ENCODE peak calls at places on chromosomes 7 and 10, in nine cellular contexts. K is body of pancreas, U is Peyer's patch, G is ovary, W is lower leg skin, R is spleen, B is heart left ventricle, D is HCT116, L is right lobe of liver. E is an unnamed sample.

GRCh38 chr10:130378556-130379400 is 242.6 kb downstream of the GLRX3 start:
- DNase-seq in K (no peak), U (no peak), G (no peak), W (no peak), R (no peak), B (no peak), D (no peak), L (no peak), E (no peak)

GRCh38 chr7:117185124-117185523 is 137.7 kb downstream of the WNT2 start:
- DNase-seq in K (no peak), U (no peak), G (no peak), W (no peak), R (no peak), B (no peak), D (no peak), L (no peak), E (no peak)

GRCh38 chr7:80703272-80703671 is 64.8 kb downstream of the CD36 start:
- DNase-seq in K (no peak), U (no peak), G (no peak), W (no peak), R (no peak), B (no peak), D (no peak), L (no peak), E (no peak)

GRCh38 chr10:16386855-16387254 is 50.0 kb upstream of the PTER start:
- DNase-seq in K (no peak), U (no peak), G (no peak), W (no peak), R (no peak), B (no peak), D (no peak), L (no peak), E (no peak)

GRCh38 chr10:3172081-3172445 is 519 bp downstream of the PITRM1 start:
- DNase-seq in K (peak), U (no peak), G (no peak), W (no peak), R (peak), B (no peak), D (peak), L (no peak), E (no peak)

GRCh38 chr10:48448796-48449195 is 142.3 kb downstream of the MAPK8 start:
- DNase-seq in K (no peak), U (no peak), G (no peak), W (no peak), R (peak), B (peak), D (no peak), L (no peak), E (no peak)

GRCh38 chr10:31320179-31320597 is 1.2 kb downstream of the ZEB1 start:
- DNase-seq in K (peak), U (no peak), G (peak), W (peak), R (no peak), B (peak), D (no peak), L (peak), E (no peak)

GRCh38 chr10:49442863-49443262 is 47.0 kb upstream of the DRGX start:
- DNase-seq in K (no peak), U (no peak), G (no peak), W (no peak), R (no peak), B (no peak), D (no peak), L (no peak), E (no peak)

GRCh38 chr10:44913312-44914079 is 2.4 kb downstream of the TMEM72 start:
- DNase-seq in K (no peak), U (peak), G (no peak), W (no peak), R (no peak), B (no peak), D (no peak), L (no peak), E (no peak)

GRCh38 chr7:8564296-8564695 is 130.9 kb downstream of the NXPH1 start:
- DNase-seq in K (no peak), U (no peak), G (no peak), W (no peak), R (no peak), B (no peak), D (no peak), L (no peak), E (no peak)

GRCh38 chr7:100957832-100958421 is 8.6 kb downstream of the MUC3A start:
- DNase-seq in K (no peak), U (no peak), G (no peak), W (no peak), R (no peak), B (no peak), D (no peak), L (no peak), E (no peak)

GRCh38 chr7:5143935-5144903 is 45.8 kb upstream of the WIPI2 start:
- DNase-seq in K (peak), U (no peak), G (no peak), W (no peak), R (peak), B (no peak), D (no peak), L (no peak), E (no peak)

GRCh38 chr10:46310851-46311250 is 24.1 kb downstream of the ANTXRL start:
- DNase-seq in K (no peak), U (no peak), G (no peak), W (peak), R (peak), B (no peak), D (no peak), L (no peak), E (no peak)

GRCh38 chr7:36010656-36011587 is 142.1 kb upstream of the EEPD1 start:
- DNase-seq in K (no peak), U (no peak), G (no peak), W (peak), R (no peak), B (no peak), D (no peak), L (no peak), E (no peak)

GRCh38 chr10:6351540-6351939 is 148.8 kb downstream of the PFKFB3 start:
- DNase-seq in K (no peak), U (no peak), G (no peak), W (no peak), R (no peak), B (no peak), D (no peak), L (no peak), E (no peak)

GRCh38 chr7:91945476-91945875 is 4.8 kb downstream of the AKAP9 start:
- DNase-seq in K (peak), U (no peak), G (no peak), W (no peak), R (no peak), B (no peak), D (no peak), L (no peak), E (no peak)

GRCh38 chr7:91942312-91942711 is 1.6 kb downstream of the AKAP9 start:
- DNase-seq in K (no peak), U (no peak), G (no peak), W (no peak), R (no peak), B (no peak), D (no peak), L (no peak), E (no peak)

GRCh38 chr7:91940171-91940570 is 491 bp upstream of the AKAP9 start:
- DNase-seq in K (peak), U (peak), G (peak), W (no peak), R (no peak), B (no peak), D (no peak), L (no peak), E (peak)

GRCh38 chr7:91941450-91941849 is 788 bp downstream of the AKAP9 start:
- DNase-seq in K (peak), U (peak), G (no peak), W (no peak), R (no peak), B (peak), D (no peak), L (peak), E (peak)

DNA sequence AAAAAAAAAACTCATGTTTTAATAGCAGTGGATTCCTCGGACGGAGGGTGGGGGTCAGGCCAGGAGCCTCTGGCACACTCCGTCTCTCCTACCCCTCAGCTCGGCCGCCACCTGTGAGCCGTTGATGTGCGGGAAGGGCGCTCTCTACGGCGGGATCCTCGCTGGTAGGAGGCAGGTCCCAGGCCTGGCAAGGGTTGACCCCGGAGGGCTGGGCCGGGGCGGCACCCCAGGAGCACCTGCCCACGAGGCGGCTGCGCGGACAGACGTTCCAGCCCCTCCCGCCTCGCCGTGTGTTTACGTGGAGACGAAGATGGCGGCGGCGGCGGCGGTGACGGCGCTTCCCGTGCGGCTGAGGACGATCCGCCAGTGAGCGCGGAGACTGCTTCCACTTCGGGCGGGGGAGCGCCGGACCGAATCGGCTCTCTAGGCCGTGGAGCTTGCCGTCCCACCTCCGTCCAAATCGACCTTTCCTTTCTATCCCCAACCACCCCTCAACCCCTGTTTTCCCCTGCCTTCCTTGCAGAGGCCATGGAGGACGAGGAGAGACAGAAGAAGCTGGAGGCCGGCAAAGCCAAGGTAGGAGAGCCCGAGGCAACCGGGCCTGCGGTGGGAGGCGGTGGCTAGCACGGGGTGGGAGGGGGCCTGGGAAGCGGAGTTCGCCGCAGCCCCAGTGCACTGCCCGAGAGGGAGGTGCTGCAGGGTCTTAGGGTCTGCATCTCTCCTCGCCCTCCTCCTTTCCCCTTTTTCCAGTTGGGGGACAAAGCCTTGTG is at the start of gene AKAP9:
- DNase-seq in K (peak), U (peak), G (peak), W (peak), R (peak), B (peak), D (peak), L (peak), E (peak)
- TF ChIP-seq POLR2A in K (peak), U (peak), G (peak), W (no peak), R (peak), B (no peak), D (peak), L (peak), E (peak)

GRCh38 chr10:28676968-28677888 is at the start of gene BAMBI:
- DNase-seq in K (peak), U (peak), G (peak), W (peak), R (peak), B (peak), D (peak), L (peak), E (peak)
- TF ChIP-seq POLR2A in K (peak), U (peak), G (peak), W (no peak), R (peak), B (peak), D (no peak), L (peak), E (peak)

DNA sequence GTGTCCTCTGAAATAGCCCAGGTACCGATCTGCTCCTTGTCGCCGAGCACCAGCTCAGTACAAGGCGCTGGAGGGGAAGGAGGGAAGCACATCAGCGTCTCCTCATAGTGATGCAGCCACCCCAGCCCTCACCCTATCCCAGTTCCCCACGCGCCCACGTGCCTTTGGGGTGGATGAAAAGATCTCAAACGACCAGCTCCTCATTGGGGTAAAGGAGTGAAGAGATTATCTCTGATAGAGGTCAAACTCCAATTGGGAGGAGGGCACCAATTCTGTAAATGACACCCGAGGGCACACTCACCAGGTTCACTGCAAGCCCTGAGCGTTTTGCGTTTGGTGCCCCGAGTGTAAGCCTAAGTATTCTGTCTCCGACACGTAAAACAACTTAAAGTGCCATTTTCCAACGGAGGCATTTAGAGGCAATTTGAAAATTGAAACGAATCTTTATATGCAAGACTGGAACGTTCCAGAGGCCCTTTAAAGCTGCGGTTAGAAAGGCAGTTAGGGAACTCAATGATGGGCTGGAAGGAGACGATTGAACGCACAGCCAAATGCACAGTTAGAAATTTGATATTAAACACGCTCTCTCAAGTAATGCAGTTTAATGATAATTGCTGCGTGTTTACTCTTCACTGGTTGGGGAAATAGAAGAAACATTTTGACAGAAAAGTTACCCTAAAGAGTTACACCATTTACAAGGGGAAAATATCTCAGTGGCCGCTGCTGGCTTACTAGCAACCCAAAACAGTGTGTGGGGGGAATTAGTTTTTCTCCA is 8.9 kb upstream of the EMX2 start:
- DNase-seq in K (no peak), U (no peak), G (no peak), W (peak), R (no peak), B (no peak), D (no peak), L (no peak), E (no peak)
- TF ChIP-seq POLR2A in K (no peak), U (no peak), G (no peak), W (no peak), R (no peak), B (no peak), D (no peak), L (no peak), E (no peak)

DNA sequence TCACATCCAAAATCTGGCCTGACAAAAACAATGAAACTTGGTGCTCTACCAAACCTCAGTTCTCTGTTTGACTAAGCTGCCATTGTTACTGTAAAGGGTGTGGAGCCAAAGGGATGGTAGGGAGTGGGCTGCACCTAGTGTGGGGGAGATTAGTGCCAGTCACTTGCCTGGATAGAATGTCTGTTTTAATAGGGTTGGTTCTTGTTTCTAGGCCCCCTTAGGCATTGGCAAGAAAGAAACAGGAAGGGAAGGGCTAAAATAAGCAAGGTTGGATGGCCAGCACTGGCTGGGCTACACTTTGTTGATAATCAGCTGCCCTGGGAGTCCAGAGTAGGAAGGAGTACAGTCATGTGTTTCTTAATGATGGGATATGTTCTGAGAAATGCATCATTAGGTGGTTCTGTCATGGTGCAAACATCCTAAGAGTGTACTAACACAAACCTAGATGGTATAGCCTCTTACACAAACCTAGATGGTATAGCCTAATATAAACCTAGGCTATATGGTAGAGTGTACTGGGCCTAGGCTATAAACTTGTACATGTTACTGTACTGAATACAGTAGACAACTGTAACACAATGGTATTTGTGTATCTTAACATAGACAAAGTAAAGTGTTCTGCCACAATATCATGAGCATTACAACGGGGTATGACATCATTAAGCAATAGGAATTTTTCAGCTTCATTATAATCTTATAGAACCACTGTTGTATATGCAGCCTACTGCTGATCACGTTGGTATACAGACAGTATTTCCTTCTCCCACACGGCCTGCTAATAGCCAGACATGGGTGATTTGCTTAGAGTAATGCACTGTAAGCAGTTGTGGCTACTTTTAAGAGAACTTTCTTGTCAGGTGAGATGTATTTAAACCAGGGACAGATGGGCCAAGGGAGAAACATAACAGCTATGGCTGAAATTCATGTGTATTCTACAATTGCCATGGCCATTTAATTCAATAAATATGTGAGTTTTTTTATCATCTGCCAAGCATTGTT is 15.4 kb downstream of the BBIP1 start:
- DNase-seq in K (no peak), U (no peak), G (no peak), W (no peak), R (no peak), B (no peak), D (no peak), L (no peak), E (no peak)
- TF ChIP-seq POLR2A in K (peak), U (no peak), G (no peak), W (no peak), R (no peak), B (no peak), D (no peak), L (no peak), E (no peak)

GRCh38 chr7:38178695-38179344 is 775 bp downstream of the STARD3NL start:
- DNase-seq in K (no peak), U (no peak), G (no peak), W (no peak), R (no peak), B (no peak), D (no peak), L (no peak), E (no peak)

GRCh38 chr7:38181111-38181510 is 3.1 kb downstream of the STARD3NL start:
- DNase-seq in K (no peak), U (no peak), G (no peak), W (no peak), R (no peak), B (no peak), D (no peak), L (no peak), E (no peak)

GRCh38 chr7:38177621-38178003 is 433 bp upstream of the STARD3NL start:
- DNase-seq in K (no peak), U (no peak), G (no peak), W (no peak), R (no peak), B (no peak), D (no peak), L (no peak), E (no peak)

GRCh38 chr7:38179719-38180333 is 1.8 kb downstream of the STARD3NL start:
- DNase-seq in K (no peak), U (no peak), G (no peak), W (no peak), R (no peak), B (no peak), D (no peak), L (no peak), E (peak)

DNA sequence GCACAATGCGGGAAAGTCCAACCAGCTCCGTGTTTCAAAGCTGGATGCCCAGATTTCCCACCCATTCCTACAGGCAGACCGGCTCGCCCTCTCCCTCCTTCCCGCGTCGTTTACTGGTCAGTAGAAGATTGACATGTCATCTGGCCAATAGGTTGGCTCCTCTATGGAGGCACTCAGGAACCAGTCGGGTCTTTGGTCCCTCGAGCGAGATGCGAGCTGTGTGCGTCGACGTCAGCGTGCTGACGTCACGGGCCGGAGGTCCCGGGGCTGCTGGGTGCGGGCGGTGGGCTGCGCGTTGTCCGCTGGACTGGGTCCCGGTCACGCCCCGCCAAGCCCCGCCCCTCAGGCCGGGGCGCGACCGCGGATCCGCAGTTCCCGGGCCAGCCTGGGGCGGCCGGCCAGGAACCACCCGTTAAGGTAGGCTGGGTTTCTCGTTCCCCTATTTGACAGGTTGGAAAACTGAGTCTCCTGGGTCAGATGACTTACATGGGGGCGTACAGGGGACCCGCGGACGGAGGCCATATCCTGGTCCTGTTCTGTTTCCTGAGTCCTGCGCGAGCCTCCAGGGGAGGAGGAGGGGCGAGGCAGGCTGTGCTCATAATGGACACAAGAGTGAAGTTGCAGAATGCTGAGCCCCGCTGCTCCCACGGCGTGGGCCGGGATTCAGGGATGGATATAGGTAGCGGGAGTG is at the start of gene STARD3NL:
- DNase-seq in K (peak), U (peak), G (peak), W (peak), R (peak), B (peak), D (peak), L (peak), E (peak)
- TF ChIP-seq POLR2A in K (peak), U (peak), G (peak), W (no peak), R (peak), B (no peak), D (peak), L (peak), E (peak)

GRCh38 chr7:10973061-10973941 is at the start of gene PHF14:
- DNase-seq in K (peak), U (peak), G (peak), W (peak), R (peak), B (peak), D (peak), L (peak), E (peak)
- TF ChIP-seq POLR2A in K (peak), U (peak), G (peak), W (no peak), R (no peak), B (no peak), D (peak), L (peak), E (peak)

GRCh38 chr7:76354516-76354915 is 4.3 kb downstream of the YWHAG start:
- DNase-seq in K (no peak), U (no peak), G (no peak), W (no peak), R (no peak), B (no peak), D (no peak), L (no peak), E (no peak)
- TF ChIP-seq POLR2A in K (no peak), U (no peak), G (no peak), W (no peak), R (no peak), B (no peak), D (no peak), L (no peak), E (no peak)

DNA sequence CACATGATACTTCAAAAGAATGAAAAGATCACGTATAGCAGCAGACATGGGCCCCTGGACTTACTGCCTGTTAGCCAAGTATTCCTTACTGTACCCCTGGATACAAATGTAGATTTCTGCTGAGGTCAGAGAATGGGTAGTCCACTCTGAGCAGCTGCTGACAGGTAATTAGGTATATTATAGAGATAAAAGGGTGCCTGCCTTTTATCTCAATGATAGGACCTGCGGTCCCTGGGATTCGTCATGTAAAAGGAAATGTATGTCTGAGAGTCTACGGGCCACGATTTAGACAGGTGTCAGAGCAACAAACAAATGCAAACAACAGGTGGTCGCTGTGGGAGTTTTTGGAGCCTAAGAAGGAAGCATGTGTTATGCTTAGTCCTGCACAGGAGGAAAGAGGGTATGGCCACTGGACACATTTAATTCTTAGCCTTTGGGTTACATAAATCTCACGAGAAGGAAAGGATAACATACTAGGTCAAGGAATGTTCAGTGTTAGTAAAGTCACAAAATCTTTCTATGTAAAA is 69.3 kb downstream of the VOPP1 start:
- DNase-seq in K (no peak), U (no peak), G (no peak), W (no peak), R (no peak), B (no peak), D (no peak), L (no peak), E (no peak)
- TF ChIP-seq POLR2A in K (no peak), U (no peak), G (no peak), W (no peak), R (no peak), B (no peak), D (no peak), L (no peak), E (no peak)